ENCODE peak calls at places on chromosome 4, in six cellular contexts. One of them, this sample, is unnamed. For H3K9me3, the result is how much of the 10 kb centered on the place peaks cover.

GRCh38 chr4:1960170-1960825 is 48.5 kb downstream of the NELFA start:
- DNase-seq in osteoblast: no peak
- DNase-seq in CD4-positive, CD25-positive, alpha-beta regulatory T cell: no peak
- DNase-seq in CD4-positive, alpha-beta T cell: no peak
- DNase-seq in H9: no peak
- DNase-seq in left ventricle myocardium inferior: no peak
- DNase-seq in this sample: no peak

GRCh38 chr4:73734405-73735070 is 5.8 kb upstream of the CXCL8 start:
- DNase-seq in osteoblast: no peak
- DNase-seq in CD4-positive, CD25-positive, alpha-beta regulatory T cell: no peak
- DNase-seq in CD4-positive, alpha-beta T cell: no peak
- DNase-seq in H9: no peak
- DNase-seq in left ventricle myocardium inferior: no peak
- DNase-seq in this sample: no peak

GRCh38 chr4:12902735-12903134 is 581.4 kb downstream of the RAB28 start:
- DNase-seq in osteoblast: peak
- DNase-seq in CD4-positive, CD25-positive, alpha-beta regulatory T cell: no peak
- DNase-seq in CD4-positive, alpha-beta T cell: no peak
- DNase-seq in H9: no peak
- DNase-seq in left ventricle myocardium inferior: no peak
- DNase-seq in this sample: no peak

GRCh38 chr4:93334003-93334402 is 494.6 kb upstream of the ATOH1 start:
- DNase-seq in osteoblast: no peak
- DNase-seq in CD4-positive, CD25-positive, alpha-beta regulatory T cell: no peak
- DNase-seq in CD4-positive, alpha-beta T cell: no peak
- DNase-seq in H9: no peak
- DNase-seq in left ventricle myocardium inferior: no peak
- DNase-seq in this sample: no peak

GRCh38 chr4:183504930-183505555 is at the start of gene ING2:
- DNase-seq in osteoblast: peak
- DNase-seq in CD4-positive, CD25-positive, alpha-beta regulatory T cell: no peak
- DNase-seq in CD4-positive, alpha-beta T cell: no peak
- DNase-seq in H9: no peak
- DNase-seq in left ventricle myocardium inferior: peak
- DNase-seq in this sample: peak

GRCh38 chr4:112178731-112179130 is 33.5 kb downstream of the FAM241A start:
- DNase-seq in osteoblast: no peak
- DNase-seq in CD4-positive, CD25-positive, alpha-beta regulatory T cell: peak
- DNase-seq in CD4-positive, alpha-beta T cell: no peak
- DNase-seq in H9: no peak
- DNase-seq in left ventricle myocardium inferior: no peak
- DNase-seq in this sample: no peak

GRCh38 chr4:73600917-73601316 is 19.3 kb downstream of the RASSF6 start:
- DNase-seq in osteoblast: no peak
- DNase-seq in CD4-positive, CD25-positive, alpha-beta regulatory T cell: no peak
- DNase-seq in CD4-positive, alpha-beta T cell: no peak
- DNase-seq in H9: no peak
- DNase-seq in left ventricle myocardium inferior: no peak
- DNase-seq in this sample: no peak

GRCh38 chr4:185999207-185999606 is 69.7 kb upstream of the TLR3 start:
- DNase-seq in osteoblast: no peak
- DNase-seq in CD4-positive, CD25-positive, alpha-beta regulatory T cell: no peak
- DNase-seq in CD4-positive, alpha-beta T cell: no peak
- DNase-seq in H9: no peak
- DNase-seq in left ventricle myocardium inferior: peak
- DNase-seq in this sample: no peak

GRCh38 chr4:8167291-8167690 is 8.7 kb upstream of the ABLIM2 start:
- DNase-seq in osteoblast: peak
- DNase-seq in CD4-positive, CD25-positive, alpha-beta regulatory T cell: no peak
- DNase-seq in CD4-positive, alpha-beta T cell: no peak
- DNase-seq in H9: no peak
- DNase-seq in left ventricle myocardium inferior: no peak
- DNase-seq in this sample: no peak

GRCh38 chr4:88166608-88167007 is 8.2 kb upstream of the ABCG2 start:
- DNase-seq in osteoblast: peak
- DNase-seq in CD4-positive, CD25-positive, alpha-beta regulatory T cell: no peak
- DNase-seq in CD4-positive, alpha-beta T cell: no peak
- DNase-seq in H9: no peak
- DNase-seq in left ventricle myocardium inferior: no peak
- DNase-seq in this sample: no peak

GRCh38 chr4:172356002-172356401 is 542.8 kb downstream of the GALNTL6 start:
- DNase-seq in osteoblast: no peak
- DNase-seq in CD4-positive, CD25-positive, alpha-beta regulatory T cell: no peak
- DNase-seq in CD4-positive, alpha-beta T cell: no peak
- DNase-seq in H9: no peak
- DNase-seq in left ventricle myocardium inferior: no peak
- DNase-seq in this sample: no peak

GRCh38 chr4:129403848-129404247 is 307.9 kb downstream of the C4orf33 start:
- DNase-seq in osteoblast: no peak
- DNase-seq in CD4-positive, CD25-positive, alpha-beta regulatory T cell: no peak
- DNase-seq in CD4-positive, alpha-beta T cell: no peak
- DNase-seq in H9: no peak
- DNase-seq in left ventricle myocardium inferior: no peak
- DNase-seq in this sample: no peak

GRCh38 chr4:8920289-8920965 is 48.8 kb upstream of the HMX1 start:
- DNase-seq in osteoblast: peak
- DNase-seq in CD4-positive, CD25-positive, alpha-beta regulatory T cell: no peak
- DNase-seq in CD4-positive, alpha-beta T cell: no peak
- DNase-seq in H9: no peak
- DNase-seq in left ventricle myocardium inferior: no peak
- DNase-seq in this sample: no peak

GRCh38 chr4:16641971-16642370 is 256.5 kb downstream of the LDB2 start:
- DNase-seq in osteoblast: peak
- DNase-seq in CD4-positive, CD25-positive, alpha-beta regulatory T cell: no peak
- DNase-seq in CD4-positive, alpha-beta T cell: no peak
- DNase-seq in H9: no peak
- DNase-seq in left ventricle myocardium inferior: no peak
- DNase-seq in this sample: no peak

GRCh38 chr4:183139058-183139740 is 40.1 kb downstream of the WWC2 start:
- DNase-seq in osteoblast: no peak
- DNase-seq in CD4-positive, CD25-positive, alpha-beta regulatory T cell: no peak
- DNase-seq in CD4-positive, alpha-beta T cell: no peak
- DNase-seq in H9: no peak
- DNase-seq in left ventricle myocardium inferior: no peak
- DNase-seq in this sample: no peak

GRCh38 chr4:101037938-101038413 is 309.4 kb downstream of the PPP3CA start:
- DNase-seq in osteoblast: no peak
- DNase-seq in CD4-positive, CD25-positive, alpha-beta regulatory T cell: peak
- DNase-seq in CD4-positive, alpha-beta T cell: no peak
- DNase-seq in H9: no peak
- DNase-seq in left ventricle myocardium inferior: no peak
- DNase-seq in this sample: no peak

GRCh38 chr4:109947457-109947856 is 34.8 kb downstream of the EGF start:
- DNase-seq in osteoblast: no peak
- DNase-seq in CD4-positive, CD25-positive, alpha-beta regulatory T cell: peak
- DNase-seq in CD4-positive, alpha-beta T cell: no peak
- DNase-seq in H9: no peak
- DNase-seq in left ventricle myocardium inferior: no peak
- DNase-seq in this sample: no peak

GRCh38 chr4:182808673-182809416 is 108.3 kb downstream of the DCTD start:
- DNase-seq in osteoblast: peak
- DNase-seq in CD4-positive, CD25-positive, alpha-beta regulatory T cell: peak
- DNase-seq in CD4-positive, alpha-beta T cell: peak
- DNase-seq in H9: no peak
- DNase-seq in left ventricle myocardium inferior: no peak
- DNase-seq in this sample: peak

GRCh38 chr4:120293341-120293740 is 226.7 kb upstream of the MAD2L1 start:
- DNase-seq in osteoblast: peak
- DNase-seq in CD4-positive, CD25-positive, alpha-beta regulatory T cell: no peak
- DNase-seq in CD4-positive, alpha-beta T cell: no peak
- DNase-seq in H9: no peak
- DNase-seq in left ventricle myocardium inferior: no peak
- DNase-seq in this sample: no peak

DNA sequence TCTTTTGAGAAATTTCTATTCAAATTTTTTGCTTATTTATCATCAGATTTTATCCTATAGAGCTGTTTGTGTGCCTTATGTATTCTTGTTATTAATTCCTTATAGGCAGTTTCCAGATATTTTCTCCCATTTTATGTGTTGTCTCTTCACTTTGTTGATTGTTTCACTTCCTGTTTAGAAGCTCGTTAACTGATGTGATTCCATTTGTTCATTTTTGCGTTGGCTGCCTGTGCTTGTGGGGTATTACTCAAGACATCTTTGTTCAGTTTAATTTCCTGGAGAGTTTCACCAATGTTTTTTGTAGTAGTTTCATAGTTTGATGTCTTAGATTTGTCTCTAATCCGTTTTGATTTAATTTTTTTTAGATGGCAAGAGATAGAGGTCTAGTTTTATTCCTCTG is 14.6 kb downstream of the ZNF718 start:
- DNase-seq in osteoblast: no peak
- DNase-seq in CD4-positive, CD25-positive, alpha-beta regulatory T cell: no peak
- DNase-seq in CD4-positive, alpha-beta T cell: no peak
- DNase-seq in H9: no peak
- DNase-seq in left ventricle myocardium inferior: no peak
- DNase-seq in this sample: no peak
- H3K9me3 ChIP-seq in osteoblast: under half
- H3K9me3 ChIP-seq in CD4-positive, CD25-positive, alpha-beta regulatory T cell: half or more
- H3K9me3 ChIP-seq in CD4-positive, alpha-beta T cell: half or more
- H3K9me3 ChIP-seq in H9: under half
- H3K9me3 ChIP-seq in left ventricle myocardium inferior: half or more
- H3K9me3 ChIP-seq in this sample: under half

GRCh38 chr4:18859468-18859867 is 837.9 kb upstream of the LCORL start:
- DNase-seq in osteoblast: no peak
- DNase-seq in CD4-positive, CD25-positive, alpha-beta regulatory T cell: no peak
- DNase-seq in CD4-positive, alpha-beta T cell: no peak
- DNase-seq in H9: no peak
- DNase-seq in left ventricle myocardium inferior: no peak
- DNase-seq in this sample: no peak

GRCh38 chr4:18860836-18861530 is 839.4 kb upstream of the LCORL start:
- DNase-seq in osteoblast: no peak
- DNase-seq in CD4-positive, CD25-positive, alpha-beta regulatory T cell: no peak
- DNase-seq in CD4-positive, alpha-beta T cell: no peak
- DNase-seq in H9: no peak
- DNase-seq in left ventricle myocardium inferior: no peak
- DNase-seq in this sample: no peak

GRCh38 chr4:18858229-18858922 is 836.8 kb upstream of the LCORL start:
- DNase-seq in osteoblast: no peak
- DNase-seq in CD4-positive, CD25-positive, alpha-beta regulatory T cell: no peak
- DNase-seq in CD4-positive, alpha-beta T cell: no peak
- DNase-seq in H9: no peak
- DNase-seq in left ventricle myocardium inferior: no peak
- DNase-seq in this sample: no peak
- H3K9me3 ChIP-seq in osteoblast: under half
- H3K9me3 ChIP-seq in CD4-positive, CD25-positive, alpha-beta regulatory T cell: under half
- H3K9me3 ChIP-seq in CD4-positive, alpha-beta T cell: under half
- H3K9me3 ChIP-seq in H9: under half
- H3K9me3 ChIP-seq in left ventricle myocardium inferior: under half
- H3K9me3 ChIP-seq in this sample: under half

DNA sequence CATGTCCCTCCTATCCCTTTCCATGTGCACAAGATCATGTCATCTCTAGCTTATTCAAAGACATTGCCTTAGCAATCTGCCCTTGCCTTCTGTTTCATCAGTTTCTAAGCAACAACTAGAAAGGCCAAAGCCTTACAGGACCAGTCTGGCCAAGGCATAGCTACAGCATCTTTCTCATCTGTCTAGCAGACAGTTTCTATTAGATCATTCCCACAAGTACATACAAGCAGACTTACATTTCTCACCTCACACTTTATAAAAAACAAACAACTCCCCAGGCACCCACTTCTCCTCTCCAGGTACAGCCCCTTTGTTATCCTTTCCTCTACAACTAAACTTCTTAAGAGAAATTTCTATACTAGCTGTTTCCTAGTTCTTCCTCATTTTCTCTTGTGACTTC is 188.7 kb upstream of the AADAT start:
- DNase-seq in osteoblast: no peak
- DNase-seq in CD4-positive, CD25-positive, alpha-beta regulatory T cell: no peak
- DNase-seq in CD4-positive, alpha-beta T cell: no peak
- DNase-seq in H9: no peak
- DNase-seq in left ventricle myocardium inferior: no peak
- DNase-seq in this sample: no peak
- H3K9me3 ChIP-seq in osteoblast: under half
- H3K9me3 ChIP-seq in CD4-positive, CD25-positive, alpha-beta regulatory T cell: under half
- H3K9me3 ChIP-seq in CD4-positive, alpha-beta T cell: under half
- H3K9me3 ChIP-seq in H9: under half
- H3K9me3 ChIP-seq in left ventricle myocardium inferior: under half
- H3K9me3 ChIP-seq in this sample: under half

GRCh38 chr4:28883211-28883610 is 1837.0 kb upstream of the PCDH7 start:
- DNase-seq in osteoblast: no peak
- DNase-seq in CD4-positive, CD25-positive, alpha-beta regulatory T cell: no peak
- DNase-seq in CD4-positive, alpha-beta T cell: no peak
- DNase-seq in H9: no peak
- DNase-seq in left ventricle myocardium inferior: no peak
- DNase-seq in this sample: no peak
- H3K9me3 ChIP-seq in osteoblast: under half
- H3K9me3 ChIP-seq in CD4-positive, CD25-positive, alpha-beta regulatory T cell: under half
- H3K9me3 ChIP-seq in CD4-positive, alpha-beta T cell: under half
- H3K9me3 ChIP-seq in H9: under half
- H3K9me3 ChIP-seq in left ventricle myocardium inferior: under half
- H3K9me3 ChIP-seq in this sample: under half

DNA sequence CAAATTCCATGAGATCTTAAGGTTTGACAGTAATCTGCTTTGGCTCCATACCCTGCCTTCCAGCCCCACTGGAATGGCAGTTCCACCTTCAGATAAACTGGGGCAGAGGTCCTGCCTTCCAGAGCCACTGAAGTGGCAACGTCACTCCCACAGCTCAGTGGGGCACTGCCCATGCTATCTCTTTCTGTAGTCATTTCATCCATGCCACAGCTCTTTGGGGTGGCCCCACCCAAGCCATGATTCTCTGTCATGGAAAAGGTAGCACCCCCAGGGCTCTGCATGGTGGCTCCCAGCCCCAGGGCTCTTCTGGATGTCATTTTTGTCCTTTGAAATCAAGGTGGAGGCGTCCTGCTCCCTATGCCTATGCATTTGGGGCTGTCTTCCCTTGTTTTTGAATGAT is 596.5 kb downstream of the SPOCK3 start:
- DNase-seq in osteoblast: no peak
- DNase-seq in CD4-positive, CD25-positive, alpha-beta regulatory T cell: no peak
- DNase-seq in CD4-positive, alpha-beta T cell: no peak
- DNase-seq in H9: no peak
- DNase-seq in left ventricle myocardium inferior: no peak
- DNase-seq in this sample: no peak
- H3K9me3 ChIP-seq in osteoblast: under half
- H3K9me3 ChIP-seq in CD4-positive, CD25-positive, alpha-beta regulatory T cell: under half
- H3K9me3 ChIP-seq in CD4-positive, alpha-beta T cell: under half
- H3K9me3 ChIP-seq in H9: under half
- H3K9me3 ChIP-seq in left ventricle myocardium inferior: under half
- H3K9me3 ChIP-seq in this sample: under half

DNA sequence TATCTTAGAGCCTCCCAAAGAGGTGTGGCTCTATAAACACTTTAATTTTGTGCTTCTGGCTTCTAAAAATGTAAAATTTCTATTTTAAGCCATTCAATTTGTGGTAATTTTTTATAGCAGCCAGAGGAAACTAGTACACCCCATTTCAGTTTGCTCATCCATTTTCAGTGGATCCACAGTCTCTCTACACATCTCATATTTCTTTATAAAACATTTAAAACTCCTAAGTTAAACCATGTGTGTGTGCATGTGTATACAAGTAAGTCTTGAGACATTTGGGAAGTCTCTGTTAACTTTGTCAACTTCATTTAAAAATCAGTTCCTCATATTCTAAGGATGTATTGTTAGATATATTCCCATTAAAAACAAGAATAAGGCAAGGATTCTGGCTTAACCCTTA is 273.2 kb downstream of the IL15 start:
- DNase-seq in osteoblast: no peak
- DNase-seq in CD4-positive, CD25-positive, alpha-beta regulatory T cell: no peak
- DNase-seq in CD4-positive, alpha-beta T cell: no peak
- DNase-seq in H9: no peak
- DNase-seq in left ventricle myocardium inferior: no peak
- DNase-seq in this sample: no peak
- H3K9me3 ChIP-seq in osteoblast: under half
- H3K9me3 ChIP-seq in CD4-positive, CD25-positive, alpha-beta regulatory T cell: under half
- H3K9me3 ChIP-seq in CD4-positive, alpha-beta T cell: under half
- H3K9me3 ChIP-seq in H9: under half
- H3K9me3 ChIP-seq in left ventricle myocardium inferior: under half
- H3K9me3 ChIP-seq in this sample: under half

GRCh38 chr4:184913356-184914143 is 87.8 kb upstream of the ACSL1 start:
- DNase-seq in osteoblast: no peak
- DNase-seq in CD4-positive, CD25-positive, alpha-beta regulatory T cell: no peak
- DNase-seq in CD4-positive, alpha-beta T cell: no peak
- DNase-seq in H9: no peak
- DNase-seq in left ventricle myocardium inferior: no peak
- DNase-seq in this sample: no peak
- H3K9me3 ChIP-seq in osteoblast: under half
- H3K9me3 ChIP-seq in CD4-positive, CD25-positive, alpha-beta regulatory T cell: under half
- H3K9me3 ChIP-seq in CD4-positive, alpha-beta T cell: under half
- H3K9me3 ChIP-seq in H9: under half
- H3K9me3 ChIP-seq in left ventricle myocardium inferior: under half
- H3K9me3 ChIP-seq in this sample: under half